ENCODE peak calls at places on chromosomes 16 and 17, in ten cellular contexts. U, R, V, G, M, H, O, P, S and W are unnamed samples.

GRCh38 chr16:5045499-5046115 is 11.9 kb upstream of the NAGPA start:
- DNase-seq in U (peak; percentile 1), R (no peak), V (no peak), G (no peak), M (no peak), H (no peak), O (no peak), P (no peak), S (no peak), W (no peak)

GRCh38 chr17:77233635-77234334 is 93.0 kb downstream of the SEC14L1 start:
- DNase-seq in U (no peak), R (peak; percentile 74), V (peak; percentile 40), G (peak; percentile 89), M (no peak), H (no peak), O (no peak), P (peak; percentile 55), S (no peak), W (peak; percentile 69)

GRCh38 chr16:19884611-19885455 is at the start of gene GPRC5B:
- DNase-seq in U (peak; percentile 55), R (peak; percentile 36), V (peak; percentile 53), G (peak; percentile 25), M (no peak), H (peak; percentile 69), O (peak; percentile 49), P (no peak), S (no peak), W (peak; percentile 42)

GRCh38 chr17:74566132-74566753 is 1.1 kb downstream of the CD300H start:
- DNase-seq in U (no peak), R (peak; percentile 14), V (no peak), G (no peak), M (no peak), H (no peak), O (peak; percentile 57), P (peak; percentile 11), S (no peak), W (peak; percentile 23)

GRCh38 chr17:81217531-81217930 is 5.2 kb downstream of the CEP131 start:
- DNase-seq in U (no peak), R (no peak), V (no peak), G (no peak), M (no peak), H (no peak), O (no peak), P (no peak), S (no peak), W (no peak)

GRCh38 chr17:42180922-42181850 is at the start of gene KCNH4:
- DNase-seq in U (peak; percentile 79), R (peak; percentile 67), V (peak; percentile 55), G (peak; percentile 70), M (no peak), H (peak; percentile 81), O (peak; percentile 92), P (peak; percentile 58), S (peak; percentile 80), W (peak; percentile 85)

GRCh38 chr17:32840241-32840640 is 36.7 kb downstream of the MYO1D start:
- DNase-seq in U (no peak), R (no peak), V (no peak), G (no peak), M (no peak), H (no peak), O (no peak), P (no peak), S (no peak), W (no peak)

GRCh38 chr16:81497690-81498089 is 53.1 kb downstream of the CMIP start:
- DNase-seq in U (peak; percentile 17), R (no peak), V (no peak), G (no peak), M (no peak), H (no peak), O (no peak), P (no peak), S (no peak), W (no peak)

GRCh38 chr16:86611517-86611840 is 33.1 kb downstream of the FOXL1 start:
- DNase-seq in U (peak; percentile 23), R (peak; percentile 67), V (no peak), G (peak; percentile 90), M (no peak), H (peak; percentile 36), O (no peak), P (peak; percentile 64), S (peak; percentile 89), W (peak; percentile 94)

GRCh38 chr17:78541488-78542237 is 35.5 kb downstream of the DNAH17 start:
- DNase-seq in U (no peak), R (no peak), V (peak; percentile 19), G (no peak), M (no peak), H (no peak), O (no peak), P (peak; percentile 14), S (no peak), W (no peak)

GRCh38 chr17:83189673-83190385 is 110.4 kb downstream of the METRNL start:
- DNase-seq in U (peak; percentile 54), R (peak; percentile 61), V (no peak), G (peak; percentile 90), M (no peak), H (peak; percentile 41), O (peak; percentile 50), P (peak; percentile 97), S (peak; percentile 69), W (peak; percentile 93)

GRCh38 chr16:89374393-89374948 is 115.9 kb downstream of the ANKRD11 start:
- DNase-seq in U (no peak), R (no peak), V (peak; percentile 50), G (peak; percentile 55), M (no peak), H (no peak), O (no peak), P (no peak), S (no peak), W (peak; percentile 77)

GRCh38 chr17:8119575-8120519 is 1.5 kb upstream of the ALOXE3 start:
- DNase-seq in U (peak; percentile 75), R (peak; percentile 96), V (peak; percentile 76), G (peak; percentile 92), M (no peak), H (peak; percentile 75), O (peak; percentile 89), P (peak; percentile 91), S (peak; percentile 86), W (peak; percentile 95)

GRCh38 chr16:65725156-65725845 is 603.4 kb upstream of the CDH11 start:
- DNase-seq in U (no peak), R (peak; percentile 97), V (no peak), G (peak; percentile 62), M (no peak), H (no peak), O (no peak), P (no peak), S (no peak), W (peak; percentile 52)

GRCh38 chr16:23571895-23572294 is 14.4 kb downstream of the UBFD1 start:
- DNase-seq in U (no peak), R (no peak), V (no peak), G (no peak), M (no peak), H (no peak), O (no peak), P (no peak), S (no peak), W (no peak)

GRCh38 chr17:48615212-48615962 is at the start of gene HOXB8:
- DNase-seq in U (no peak), R (no peak), V (no peak), G (no peak), M (no peak), H (no peak), O (no peak), P (no peak), S (no peak), W (no peak)
- H3K4me3 ChIP-seq in U (peak within 1 kb of the TSS; percentile 77), R (no peak within 1 kb of the TSS), V (peak within 1 kb of the TSS; percentile 17), G (peak within 1 kb of the TSS; percentile 52), M (peak within 1 kb of the TSS; percentile 40), H (no peak within 1 kb of the TSS), O (peak within 1 kb of the TSS; percentile 65), P (peak within 1 kb of the TSS; percentile 67), S (no peak within 1 kb of the TSS), W (no peak within 1 kb of the TSS)

GRCh38 chr17:57490890-57491289 is 234.6 kb downstream of the MSI2 start:
- DNase-seq in U (no peak), R (no peak), V (peak; percentile 86), G (no peak), M (no peak), H (no peak), O (no peak), P (no peak), S (no peak), W (no peak)
- TF ChIP-seq CTCF in U (no peak), R (no peak), V (no peak), G (no peak), M (no peak), H (no peak), O (no peak), P (no peak), S (no peak), W (no peak)

GRCh38 chr17:61816538-61816937 is 46.8 kb downstream of the BRIP1 start:
- DNase-seq in U (no peak), R (no peak), V (no peak), G (peak; percentile 62), M (no peak), H (no peak), O (no peak), P (no peak), S (no peak), W (no peak)

GRCh38 chr17:61815863-61816523 is 47.3 kb downstream of the BRIP1 start:
- DNase-seq in U (no peak), R (no peak), V (no peak), G (no peak), M (no peak), H (no peak), O (no peak), P (no peak), S (no peak), W (no peak)

GRCh38 chr17:61817452-61817851 is 45.9 kb downstream of the BRIP1 start:
- DNase-seq in U (no peak), R (no peak), V (no peak), G (no peak), M (no peak), H (no peak), O (no peak), P (no peak), S (no peak), W (no peak)

GRCh38 chr17:61821655-61822054 is 41.7 kb downstream of the BRIP1 start:
- DNase-seq in U (no peak), R (no peak), V (no peak), G (no peak), M (no peak), H (no peak), O (no peak), P (no peak), S (no peak), W (no peak)

DNA sequence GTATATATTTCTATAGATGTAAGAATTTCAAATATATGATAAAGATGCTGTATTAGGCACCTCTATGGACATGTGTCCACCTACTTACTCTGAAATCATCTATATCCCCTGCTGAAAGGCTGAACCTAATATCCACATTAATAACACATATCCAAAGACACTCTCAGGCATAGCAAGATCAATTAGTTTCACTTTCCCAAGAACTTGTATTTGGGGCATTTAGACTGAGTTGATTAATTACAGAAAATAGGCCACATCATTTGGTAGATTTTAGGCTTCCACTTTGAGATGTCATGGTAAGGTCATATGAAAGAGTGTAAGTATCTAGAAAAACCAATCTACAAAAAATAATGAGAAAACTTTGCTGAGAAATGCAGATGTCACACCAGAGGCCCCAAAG is 45.1 kb downstream of the BRIP1 start:
- DNase-seq in U (no peak), R (no peak), V (no peak), G (no peak), M (no peak), H (no peak), O (no peak), P (no peak), S (no peak), W (no peak)
- H3K4me3 ChIP-seq in U (no peak overlapping the region), R (no peak overlapping the region), V (no peak overlapping the region), G (no peak overlapping the region), M (no peak overlapping the region), H (no peak overlapping the region), O (no peak overlapping the region), P (no peak overlapping the region), S (no peak overlapping the region), W (no peak overlapping the region)

GRCh38 chr16:31410082-31410481 is 16.9 kb downstream of the ITGAD start:
- DNase-seq in U (no peak), R (no peak), V (no peak), G (no peak), M (no peak), H (no peak), O (no peak), P (no peak), S (no peak), W (no peak)
- TF ChIP-seq CTCF in U (no peak), R (no peak), V (no peak), G (no peak), M (no peak), H (no peak), O (no peak), P (no peak), S (no peak), W (no peak)